ENCODE peak calls at places on chromosome 12, in six cellular contexts. V, N, X, U, D and P are unnamed samples.

GRCh38 chr12:91053951-91054715 is 3.7 kb downstream of the KERA start:
- DNase-seq in V (peak; percentile 72), N (peak; percentile 88), X (no peak), U (no peak), D (no peak), P (no peak)

GRCh38 chr12:33588082-33588712 is 148.6 kb upstream of the SYT10 start:
- DNase-seq in V (no peak), N (peak; percentile 64), X (no peak), U (no peak), D (no peak), P (no peak)

GRCh38 chr12:76539727-76540126 is 19.8 kb downstream of the OSBPL8 start:
- DNase-seq in V (no peak), N (no peak), X (no peak), U (no peak), D (no peak), P (no peak)

GRCh38 chr12:31749024-31749704 is 20.3 kb upstream of the AMN1 start:
- DNase-seq in V (peak; percentile 98), N (peak; percentile 98), X (peak; percentile 99), U (no peak), D (no peak), P (peak; percentile 100)

GRCh38 chr12:96510306-96510764 is 21.0 kb downstream of the CFAP54 start:
- DNase-seq in V (peak; percentile 45), N (no peak), X (no peak), U (no peak), D (no peak), P (no peak)

GRCh38 chr12:97512696-97513095 is 50.1 kb downstream of the RMST start:
- DNase-seq in V (no peak), N (no peak), X (no peak), U (no peak), D (no peak), P (no peak)

GRCh38 chr12:113260127-113260526 is 38.9 kb downstream of the TPCN1 start:
- DNase-seq in V (no peak), N (no peak), X (no peak), U (no peak), D (no peak), P (no peak)

GRCh38 chr12:9776795-9777194 is 16.1 kb upstream of the CD69 start:
- DNase-seq in V (no peak), N (no peak), X (no peak), U (no peak), D (no peak), P (no peak)

GRCh38 chr12:8699714-8700113 is 1.9 kb downstream of the RIMKLB start:
- DNase-seq in V (no peak), N (no peak), X (no peak), U (peak; percentile 28), D (no peak), P (no peak)

GRCh38 chr12:3316776-3317480 is 174.1 kb upstream of the PRMT8 start:
- DNase-seq in V (no peak), N (no peak), X (no peak), U (no peak), D (no peak), P (no peak)

GRCh38 chr12:56634837-56635538 is 4.9 kb upstream of the BAZ2A start:
- DNase-seq in V (peak; percentile 84), N (peak; percentile 85), X (peak; percentile 79), U (peak; percentile 93), D (peak; percentile 85), P (peak; percentile 77)

GRCh38 chr12:106455100-106455499 is 97.6 kb downstream of the POLR3B start:
- DNase-seq in V (no peak), N (no peak), X (no peak), U (no peak), D (no peak), P (no peak)

GRCh38 chr12:122661938-122662337 is 41.2 kb downstream of the HCAR2 start:
- DNase-seq in V (no peak), N (no peak), X (no peak), U (no peak), D (no peak), P (no peak)

GRCh38 chr12:65638324-65638723 is 186.0 kb upstream of the HMGA2 start:
- DNase-seq in V (no peak), N (no peak), X (no peak), U (peak; percentile 96), D (no peak), P (no peak)

GRCh38 chr12:69555461-69555860 is 29.8 kb upstream of the CCT2 start:
- DNase-seq in V (peak; percentile 98), N (peak; percentile 92), X (no peak), U (no peak), D (no peak), P (no peak)

GRCh38 chr12:108560752-108561719 is at the start of gene SART3:
- DNase-seq in V (peak; percentile 89), N (peak; percentile 89), X (peak; percentile 89), U (peak; percentile 81), D (peak; percentile 90), P (peak; percentile 77)
- TF ChIP-seq CTCF in V (no peak), N (no peak), X (no peak), U (no peak), D (no peak), P (no peak)

GRCh38 chr12:38488866-38489265 is 172.3 kb downstream of the ALG10B start:
- DNase-seq in V (no peak), N (no peak), X (no peak), U (no peak), D (no peak), P (no peak)
- H3K4me3 ChIP-seq in V (no peak overlapping the region), N (no peak overlapping the region), X (no peak overlapping the region), U (no peak overlapping the region), D (no peak overlapping the region), P (no peak overlapping the region)

DNA sequence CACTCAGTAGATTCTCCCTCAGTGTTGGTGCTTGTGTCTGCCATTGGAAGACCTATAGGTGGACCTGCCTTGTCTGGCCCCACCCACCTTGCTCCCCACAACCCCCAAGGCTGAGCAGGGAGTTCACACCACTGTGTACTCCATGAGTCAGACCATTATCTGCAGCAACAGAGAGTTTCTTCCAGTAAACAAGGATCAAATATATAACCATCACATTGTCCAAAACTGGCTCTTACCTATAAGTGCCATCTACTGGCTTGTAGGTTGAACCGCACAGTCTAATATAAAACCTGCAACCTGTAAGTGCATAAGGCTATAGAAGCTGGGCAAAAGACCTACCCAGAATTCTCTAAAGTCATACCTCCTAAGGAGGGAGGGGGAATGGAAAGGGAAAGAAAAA is 7.9 kb downstream of the TAS2R13 start:
- DNase-seq in V (no peak), N (peak; percentile 5), X (no peak), U (no peak), D (no peak), P (no peak)
- TF ChIP-seq CTCF in V (no peak), N (no peak), X (no peak), U (no peak), D (no peak), P (peak; percentile 60)

GRCh38 chr12:12081836-12082497 is 11.2 kb downstream of the BCL2L14 start:
- DNase-seq in V (peak; percentile 55), N (peak; percentile 66), X (peak; percentile 29), U (peak; percentile 30), D (peak; percentile 13), P (no peak)
- H3K4me3 ChIP-seq in V (no peak overlapping the region), N (no peak overlapping the region), X (no peak overlapping the region), U (no peak overlapping the region), D (no peak overlapping the region), P (no peak overlapping the region)

GRCh38 chr12:125028106-125028505 is 34.7 kb downstream of the BRI3BP start:
- DNase-seq in V (no peak), N (no peak), X (no peak), U (no peak), D (no peak), P (no peak)

GRCh38 chr12:125029756-125030358 is 35.4 kb upstream of the AACS start:
- DNase-seq in V (peak; percentile 43), N (peak; percentile 4), X (no peak), U (peak; percentile 65), D (no peak), P (no peak)

GRCh38 chr12:125033296-125033695 is 31.9 kb upstream of the AACS start:
- DNase-seq in V (no peak), N (no peak), X (no peak), U (no peak), D (no peak), P (no peak)

GRCh38 chr12:125032466-125033152 is 32.6 kb upstream of the AACS start:
- DNase-seq in V (no peak), N (no peak), X (no peak), U (no peak), D (no peak), P (peak; percentile 11)
- TF ChIP-seq CTCF in V (no peak), N (no peak), X (no peak), U (no peak), D (no peak), P (no peak)

GRCh38 chr12:53977596-53978464 is 3.1 kb upstream of the HOTAIR start:
- DNase-seq in V (no peak), N (no peak), X (no peak), U (peak; percentile 39), D (no peak), P (no peak)

GRCh38 chr12:53975816-53976152 is 1.0 kb upstream of the HOTAIR start:
- DNase-seq in V (no peak), N (no peak), X (no peak), U (no peak), D (no peak), P (no peak)

GRCh38 chr12:53975019-53975815 is 463 bp upstream of the HOTAIR start:
- DNase-seq in V (no peak), N (no peak), X (no peak), U (no peak), D (no peak), P (no peak)

GRCh38 chr12:53976823-53977595 is 2.3 kb upstream of the HOTAIR start:
- DNase-seq in V (no peak), N (no peak), X (no peak), U (no peak), D (no peak), P (no peak)

DNA sequence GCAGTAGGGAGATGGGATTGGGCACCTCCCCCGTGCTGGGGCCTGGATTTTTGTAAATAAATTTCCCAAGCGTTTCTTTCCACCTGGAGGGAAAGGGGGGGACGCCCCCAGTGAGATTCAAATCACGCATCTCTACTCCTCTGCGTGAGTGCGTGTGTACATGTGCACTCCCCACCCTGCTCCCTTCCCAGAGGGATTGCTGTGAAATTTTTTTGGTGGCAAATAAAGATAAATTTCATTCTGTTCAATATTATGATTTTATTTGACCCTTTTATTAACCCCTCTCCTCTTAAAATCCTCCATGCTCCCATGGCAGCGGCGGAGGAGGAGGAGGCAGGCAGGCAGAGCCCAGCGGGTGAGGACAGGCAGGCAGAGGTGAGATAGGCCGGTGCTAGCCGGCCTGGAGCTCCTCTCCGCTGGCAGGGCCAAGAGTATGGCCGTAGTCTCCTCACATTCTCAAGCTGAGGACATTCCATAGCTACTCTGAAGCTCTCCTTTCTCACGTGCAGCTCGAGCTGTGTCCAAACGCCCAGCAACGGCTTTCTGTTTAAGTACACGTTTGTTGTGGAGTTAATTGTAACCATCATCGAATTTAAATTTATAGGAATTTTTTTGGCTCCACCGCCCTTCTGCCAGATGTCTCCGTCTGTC is 1.5 kb upstream of the HOTAIR start:
- DNase-seq in V (no peak), N (no peak), X (no peak), U (no peak), D (no peak), P (no peak)
- H3K4me3 ChIP-seq in V (no peak overlapping the region), N (no peak overlapping the region), X (no peak overlapping the region), U (no peak overlapping the region), D (no peak overlapping the region), P (no peak overlapping the region)